ENCODE peak calls at places on chromosomes 4 and X, in four cellular contexts. One of them, this sample, is unnamed.

GRCh38 chr4:188976644-188977115 is 837.4 kb downstream of the TRIML1 start:
- DNase-seq in pancreas: no peak
- DNase-seq in HCEC 1CT: peak
- DNase-seq in NCI-H2029 treated with DMSO at 0.1 percent for 48 hours: peak
- DNase-seq in this sample: peak

GRCh38 chr4:106868381-106869035 is 167.6 kb downstream of the DKK2 start:
- DNase-seq in pancreas: no peak
- DNase-seq in HCEC 1CT: peak
- DNase-seq in NCI-H2029 treated with DMSO at 0.1 percent for 48 hours: no peak
- DNase-seq in this sample: no peak

GRCh38 chr4:149823770-149824221 is 8.2 kb upstream of the IQCM start:
- DNase-seq in pancreas: no peak
- DNase-seq in HCEC 1CT: peak
- DNase-seq in NCI-H2029 treated with DMSO at 0.1 percent for 48 hours: no peak
- DNase-seq in this sample: no peak

GRCh38 chr4:57132746-57133142 is 22.6 kb upstream of the IGFBP7 start:
- DNase-seq in pancreas: no peak
- DNase-seq in HCEC 1CT: no peak
- DNase-seq in NCI-H2029 treated with DMSO at 0.1 percent for 48 hours: no peak
- DNase-seq in this sample: peak

GRCh38 chrX:47563801-47564315 is 2.9 kb downstream of the ARAF start:
- DNase-seq in pancreas: no peak
- DNase-seq in HCEC 1CT: peak
- DNase-seq in NCI-H2029 treated with DMSO at 0.1 percent for 48 hours: no peak
- DNase-seq in this sample: no peak

GRCh38 chr4:3254302-3255131 is 5.6 kb downstream of the MSANTD1 start:
- DNase-seq in pancreas: no peak
- DNase-seq in HCEC 1CT: no peak
- DNase-seq in NCI-H2029 treated with DMSO at 0.1 percent for 48 hours: no peak
- DNase-seq in this sample: no peak

GRCh38 chrX:44456685-44457084 is 86.0 kb downstream of the FUNDC1 start:
- DNase-seq in pancreas: no peak
- DNase-seq in HCEC 1CT: no peak
- DNase-seq in NCI-H2029 treated with DMSO at 0.1 percent for 48 hours: no peak
- DNase-seq in this sample: no peak

GRCh38 chr4:129929052-129929451 is 833.1 kb downstream of the C4orf33 start:
- DNase-seq in pancreas: no peak
- DNase-seq in HCEC 1CT: peak
- DNase-seq in NCI-H2029 treated with DMSO at 0.1 percent for 48 hours: no peak
- DNase-seq in this sample: no peak

GRCh38 chr4:145177511-145177905 is 2.9 kb downstream of the OTUD4 start:
- DNase-seq in pancreas: no peak
- DNase-seq in HCEC 1CT: no peak
- DNase-seq in NCI-H2029 treated with DMSO at 0.1 percent for 48 hours: no peak
- DNase-seq in this sample: no peak

GRCh38 chr4:6779667-6780565 is 2.6 kb upstream of the KIAA0232 start:
- DNase-seq in pancreas: no peak
- DNase-seq in HCEC 1CT: no peak
- DNase-seq in NCI-H2029 treated with DMSO at 0.1 percent for 48 hours: peak
- DNase-seq in this sample: peak

GRCh38 chr4:145732416-145732815 is 52.5 kb downstream of the C4orf51 start:
- DNase-seq in pancreas: no peak
- DNase-seq in HCEC 1CT: no peak
- DNase-seq in NCI-H2029 treated with DMSO at 0.1 percent for 48 hours: no peak
- DNase-seq in this sample: peak